ENCODE peak calls at places on chromosomes 5 and 9, in four cellular contexts. One of them, this sample, is unnamed.

GRCh38 chr9:13478235-13478634 is 198.7 kb upstream of the MPDZ start:
- DNase-seq in WTC11: no peak
- DNase-seq in K562: no peak
- DNase-seq in GM12878: no peak
- DNase-seq in this sample: no peak

GRCh38 chr9:96187108-96187695 is 114.8 kb downstream of the HSD17B3 start:
- DNase-seq in GM12878: no peak
- DNase-seq in WTC11: no peak
- DNase-seq in K562: no peak
- DNase-seq in this sample: no peak

GRCh38 chr5:57416246-57416996 is 66.2 kb downstream of the ACTBL2 start:
- DNase-seq in GM12878: no peak
- DNase-seq in WTC11: no peak
- DNase-seq in K562: no peak
- DNase-seq in this sample: no peak

GRCh38 chr9:69932901-69933300 is 110.7 kb upstream of the MAMDC2 start:
- DNase-seq in K562: no peak
- DNase-seq in GM12878: no peak
- DNase-seq in WTC11: peak
- DNase-seq in this sample: peak

GRCh38 chr5:160262665-160263064 is 33.4 kb downstream of the FABP6 start:
- DNase-seq in K562: peak
- DNase-seq in GM12878: no peak
- DNase-seq in WTC11: no peak
- DNase-seq in this sample: no peak

GRCh38 chr9:98551511-98552286 is 157.0 kb downstream of the GABBR2 start:
- DNase-seq in GM12878: no peak
- DNase-seq in K562: no peak
- DNase-seq in WTC11: no peak
- DNase-seq in this sample: no peak

GRCh38 chr5:15215056-15215455 is 284.9 kb upstream of the FBXL7 start:
- DNase-seq in GM12878: no peak
- DNase-seq in WTC11: no peak
- DNase-seq in K562: no peak
- DNase-seq in this sample: no peak

GRCh38 chr5:67146574-67146973 is 50.0 kb downstream of the CD180 start:
- DNase-seq in K562: no peak
- DNase-seq in WTC11: no peak
- DNase-seq in GM12878: no peak
- DNase-seq in this sample: no peak

GRCh38 chr5:149581931-149582768 is 852 bp downstream of the ARHGEF37 start:
- DNase-seq in GM12878: no peak
- DNase-seq in K562: no peak
- DNase-seq in WTC11: peak
- DNase-seq in this sample: no peak

GRCh38 chr5:16994576-16994975 is 58.5 kb upstream of the MYO10 start:
- DNase-seq in GM12878: no peak
- DNase-seq in K562: no peak
- DNase-seq in WTC11: no peak
- DNase-seq in this sample: no peak

GRCh38 chr9:36140086-36141084 is 3.9 kb downstream of the GLIPR2 start:
- DNase-seq in GM12878: no peak
- DNase-seq in WTC11: no peak
- DNase-seq in K562: no peak
- DNase-seq in this sample: no peak

GRCh38 chr9:109977521-109977920 is 197.5 kb downstream of the PALM2AKAP2 start:
- DNase-seq in GM12878: no peak
- DNase-seq in K562: no peak
- DNase-seq in WTC11: no peak
- DNase-seq in this sample: no peak

GRCh38 chr5:139908749-139909148 is 113.1 kb downstream of the PSD2 start:
- DNase-seq in K562: no peak
- DNase-seq in GM12878: no peak
- DNase-seq in WTC11: no peak
- DNase-seq in this sample: no peak

GRCh38 chr5:14240366-14240765 is 97.2 kb downstream of the TRIO start:
- DNase-seq in K562: no peak
- DNase-seq in GM12878: no peak
- DNase-seq in WTC11: no peak
- DNase-seq in this sample: no peak

GRCh38 chr5:51651889-51652288 is 268.6 kb downstream of the ISL1 start:
- DNase-seq in WTC11: no peak
- DNase-seq in K562: no peak
- DNase-seq in GM12878: no peak
- DNase-seq in this sample: no peak

GRCh38 chr9:96874947-96875459 is 20.7 kb upstream of the ZNF782 start:
- DNase-seq in GM12878: peak
- DNase-seq in WTC11: no peak
- DNase-seq in K562: no peak
- DNase-seq in this sample: peak

GRCh38 chr5:122151640-122152039 is 22.3 kb downstream of the ZNF474 start:
- DNase-seq in GM12878: no peak
- DNase-seq in WTC11: no peak
- DNase-seq in K562: no peak
- DNase-seq in this sample: no peak

GRCh38 chr5:140801494-140801841 is 611 bp downstream of the PCDHA3 start:
- DNase-seq in WTC11: no peak
- DNase-seq in K562: no peak
- DNase-seq in GM12878: no peak
- DNase-seq in this sample: no peak

GRCh38 chr9:10613413-10613812 is 611 bp upstream of the PTPRD start:
- DNase-seq in K562: no peak
- DNase-seq in WTC11: no peak
- DNase-seq in GM12878: no peak
- DNase-seq in this sample: no peak

GRCh38 chr9:133115604-133116345 is 5.3 kb downstream of the RALGDS start:
- DNase-seq in WTC11: no peak
- DNase-seq in K562: peak
- DNase-seq in GM12878: peak
- DNase-seq in this sample: no peak

GRCh38 chr5:172223901-172224873 is 30.2 kb downstream of the EFCAB9 start:
- DNase-seq in GM12878: peak
- DNase-seq in WTC11: no peak
- DNase-seq in K562: no peak
- DNase-seq in this sample: no peak

GRCh38 chr5:96816430-96816939 is 8.7 kb upstream of the ERAP1 start:
- DNase-seq in K562: no peak
- DNase-seq in GM12878: peak
- DNase-seq in WTC11: peak
- DNase-seq in this sample: no peak

GRCh38 chr9:28915256-28915930 is 1342.1 kb upstream of the C9orf72 start:
- DNase-seq in GM12878: no peak
- DNase-seq in WTC11: no peak
- DNase-seq in K562: no peak
- DNase-seq in this sample: no peak

GRCh38 chr9:35495984-35496383 is 6.1 kb downstream of the RUSC2 start:
- DNase-seq in K562: no peak
- DNase-seq in GM12878: no peak
- DNase-seq in WTC11: no peak
- DNase-seq in this sample: no peak

GRCh38 chr5:158560170-158560569 is 539.5 kb downstream of the EBF1 start:
- DNase-seq in K562: no peak
- DNase-seq in GM12878: peak
- DNase-seq in WTC11: no peak
- DNase-seq in this sample: peak

DNA sequence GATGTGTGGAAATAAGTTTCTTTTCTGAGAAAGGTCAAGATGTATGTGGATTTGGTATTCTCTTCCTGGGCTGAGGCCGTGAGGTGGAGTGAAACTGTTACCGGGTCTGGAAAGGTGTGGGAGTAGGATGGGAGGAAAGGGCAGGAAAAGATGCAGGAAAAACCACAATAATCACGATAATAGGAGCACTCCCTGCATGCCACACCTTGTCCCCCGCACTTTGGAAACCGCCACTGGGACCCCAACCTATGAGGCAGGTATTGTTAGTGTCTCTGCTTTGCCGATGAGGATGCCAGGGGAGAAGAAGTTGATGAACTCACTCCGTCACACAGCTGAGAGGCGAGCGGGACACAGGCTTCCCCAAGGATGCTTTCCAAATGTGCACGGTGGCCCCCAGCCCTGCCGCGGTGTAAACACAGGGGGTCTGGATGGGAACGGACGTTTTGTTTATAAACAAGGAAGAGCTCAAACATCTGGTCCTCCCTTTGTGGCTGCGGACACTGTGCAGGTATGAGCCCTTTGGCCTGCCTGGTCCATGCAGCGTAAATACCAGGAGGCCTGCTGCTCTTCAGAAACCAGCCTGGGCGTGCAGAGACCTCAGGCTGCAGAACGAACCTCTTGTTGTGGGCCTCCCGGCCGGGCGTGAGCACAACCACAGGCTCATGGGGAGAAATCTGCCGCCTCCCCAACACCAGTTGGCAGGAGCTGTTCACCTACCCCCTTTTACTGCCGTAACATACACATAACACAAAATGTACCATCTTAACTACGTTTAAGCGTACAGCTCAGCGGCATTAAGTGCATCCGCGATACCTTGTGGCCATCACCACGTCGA is 126.7 kb downstream of the COL23A1 start:
- DNase-seq in WTC11: no peak
- DNase-seq in GM12878: no peak
- DNase-seq in K562: no peak
- DNase-seq in this sample: no peak
- TF ChIP-seq CREM in WTC11: no peak
- TF ChIP-seq CREM in GM12878: no peak
- TF ChIP-seq CREM in K562: no peak
- TF ChIP-seq CREM in this sample: no peak

GRCh38 chr5:58868931-58869330 is 286.1 kb downstream of the RAB3C start:
- DNase-seq in GM12878: no peak
- DNase-seq in K562: no peak
- DNase-seq in WTC11: no peak
- DNase-seq in this sample: no peak

GRCh38 chr5:58871648-58872242 is 288.9 kb downstream of the RAB3C start:
- DNase-seq in K562: peak
- DNase-seq in GM12878: no peak
- DNase-seq in WTC11: no peak
- DNase-seq in this sample: peak

GRCh38 chr5:58872670-58873273 is 289.9 kb downstream of the RAB3C start:
- DNase-seq in K562: no peak
- DNase-seq in GM12878: no peak
- DNase-seq in WTC11: no peak
- DNase-seq in this sample: no peak
- TF ChIP-seq CREM in K562: no peak
- TF ChIP-seq CREM in GM12878: no peak
- TF ChIP-seq CREM in WTC11: no peak
- TF ChIP-seq CREM in this sample: no peak

GRCh38 chr9:136865768-136866103 is 372 bp downstream of the EDF1 start:
- DNase-seq in GM12878: no peak
- DNase-seq in WTC11: no peak
- DNase-seq in K562: no peak
- DNase-seq in this sample: no peak
- TF ChIP-seq CREM in GM12878: no peak
- TF ChIP-seq CREM in WTC11: no peak
- TF ChIP-seq CREM in K562: no peak
- TF ChIP-seq CREM in this sample: no peak

GRCh38 chr5:153511632-153512031 is 21.2 kb downstream of the GRIA1 start:
- DNase-seq in K562: no peak
- DNase-seq in WTC11: no peak
- DNase-seq in GM12878: no peak
- DNase-seq in this sample: no peak

GRCh38 chr5:153517105-153517700 is 26.7 kb downstream of the GRIA1 start:
- DNase-seq in WTC11: no peak
- DNase-seq in GM12878: no peak
- DNase-seq in K562: no peak
- DNase-seq in this sample: no peak

GRCh38 chr5:153516503-153516902 is 26.0 kb downstream of the GRIA1 start:
- DNase-seq in WTC11: peak
- DNase-seq in GM12878: no peak
- DNase-seq in K562: no peak
- DNase-seq in this sample: no peak

GRCh38 chr5:153515269-153515668 is 24.8 kb downstream of the GRIA1 start:
- DNase-seq in K562: no peak
- DNase-seq in GM12878: no peak
- DNase-seq in WTC11: no peak
- DNase-seq in this sample: no peak

GRCh38 chr5:153513171-153513570 is 22.7 kb downstream of the GRIA1 start:
- DNase-seq in K562: no peak
- DNase-seq in GM12878: no peak
- DNase-seq in WTC11: no peak
- DNase-seq in this sample: no peak
- TF ChIP-seq CREM in K562: no peak
- TF ChIP-seq CREM in GM12878: no peak
- TF ChIP-seq CREM in WTC11: no peak
- TF ChIP-seq CREM in this sample: no peak

DNA sequence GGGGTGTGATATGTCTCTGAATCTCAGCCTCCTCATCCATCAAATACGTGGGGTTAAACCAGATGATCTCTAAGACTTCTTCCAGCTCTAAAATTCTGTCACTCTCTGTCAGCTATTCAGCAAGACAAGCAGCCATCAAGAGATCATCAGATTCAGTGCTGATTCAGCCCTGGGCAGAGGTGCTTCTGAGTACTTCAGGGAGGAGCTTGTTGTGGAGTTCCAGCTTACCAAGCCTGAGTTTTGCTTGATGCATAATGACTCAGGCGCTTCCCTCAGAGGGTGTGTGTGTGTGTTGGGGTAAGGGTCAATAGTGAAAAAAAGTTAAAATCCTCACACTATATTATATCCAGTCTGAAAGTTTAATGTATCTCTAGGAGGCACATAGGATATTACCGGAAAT is 29.6 kb upstream of the TAF1L start:
- DNase-seq in GM12878: no peak
- DNase-seq in K562: no peak
- DNase-seq in WTC11: no peak
- DNase-seq in this sample: no peak
- TF ChIP-seq CREM in GM12878: no peak
- TF ChIP-seq CREM in K562: no peak
- TF ChIP-seq CREM in WTC11: no peak
- TF ChIP-seq CREM in this sample: no peak

DNA sequence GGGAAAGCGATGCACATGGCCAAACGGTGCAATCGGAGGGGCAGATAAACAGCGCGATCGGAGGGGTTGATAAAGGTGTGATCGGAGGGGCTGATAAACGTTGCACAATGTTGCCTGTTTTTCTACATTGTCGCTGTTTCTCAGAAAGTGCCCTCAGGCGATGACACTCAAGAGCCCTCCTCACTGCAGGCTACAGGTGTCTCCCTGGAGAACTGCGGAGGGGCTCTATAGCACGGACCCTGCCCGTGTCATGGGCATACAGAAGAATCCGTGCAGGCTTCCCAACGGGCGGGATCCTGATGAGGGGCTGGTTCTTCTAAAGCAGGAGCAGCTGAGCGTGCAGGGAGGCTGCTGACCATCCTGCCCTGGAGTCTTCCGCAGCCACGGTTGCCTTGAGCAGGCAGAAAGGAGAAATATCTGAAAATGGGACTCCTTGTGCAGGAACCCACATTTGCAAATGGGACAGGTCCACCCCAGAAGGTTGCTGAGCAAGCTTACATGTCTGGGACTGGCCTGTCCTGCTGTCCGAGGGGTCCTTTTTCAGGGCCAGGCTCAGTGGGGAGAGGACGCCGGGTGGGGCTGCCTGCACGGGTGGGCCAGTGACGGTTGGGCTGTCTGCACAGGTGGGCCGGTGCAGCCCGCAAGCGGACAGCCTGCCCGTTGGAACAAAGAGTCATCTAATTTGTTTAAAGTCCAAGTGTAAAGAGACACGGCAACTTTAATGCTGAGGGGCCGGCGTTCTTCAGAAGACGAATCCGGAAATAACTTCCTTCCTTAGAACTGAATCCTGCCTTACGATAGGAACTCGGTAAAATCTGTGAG is 25.2 kb upstream of the LPCAT1 start:
- DNase-seq in K562: no peak
- DNase-seq in WTC11: no peak
- DNase-seq in GM12878: no peak
- DNase-seq in this sample: no peak
- TF ChIP-seq CREM in K562: no peak
- TF ChIP-seq CREM in WTC11: no peak
- TF ChIP-seq CREM in GM12878: no peak
- TF ChIP-seq CREM in this sample: no peak